ENCODE peak calls at places on chromosomes 11 and 22, in ten cellular contexts. R, Q, X, O, F, L, G, M, A and J are unnamed samples.
A peak's percentile ranks its signal among the peaks of the same experiment; 100 is the strongest.

GRCh38 chr11:113447621-113448310 is 27.4 kb downstream of the DRD2 start:
- DNase-seq in R (no peak), Q (no peak), X (no peak), O (peak; percentile 93), F (peak; percentile 4), L (no peak), G (no peak), M (peak; percentile 73), A (no peak), J (no peak)

GRCh38 chr11:102153082-102153481 is 42.8 kb downstream of the YAP1 start:
- DNase-seq in R (no peak), Q (no peak), X (no peak), O (no peak), F (no peak), L (no peak), G (no peak), M (no peak), A (no peak), J (no peak)

GRCh38 chr11:97610000-97610399 is 1220.2 kb downstream of the JRKL start:
- DNase-seq in R (no peak), Q (no peak), X (no peak), O (no peak), F (peak; percentile 44), L (no peak), G (no peak), M (no peak), A (no peak), J (peak; percentile 52)

GRCh38 chr11:33716236-33716635 is 15.6 kb upstream of the C11orf91 start:
- DNase-seq in R (no peak), Q (no peak), X (no peak), O (peak; percentile 80), F (peak; percentile 65), L (no peak), G (no peak), M (peak; percentile 54), A (no peak), J (peak; percentile 69)

GRCh38 chr11:45599161-45599943 is 66.1 kb downstream of the CHST1 start:
- DNase-seq in R (no peak), Q (no peak), X (no peak), O (no peak), F (no peak), L (no peak), G (no peak), M (no peak), A (no peak), J (no peak)

GRCh38 chr11:79393362-79394043 is 47.3 kb downstream of the TENM4 start:
- DNase-seq in R (no peak), Q (no peak), X (no peak), O (no peak), F (no peak), L (no peak), G (no peak), M (peak; percentile 31), A (peak; percentile 48), J (no peak)

GRCh38 chr11:72423840-72424239 is 10.5 kb downstream of the CLPB start:
- DNase-seq in R (no peak), Q (no peak), X (no peak), O (no peak), F (no peak), L (no peak), G (no peak), M (no peak), A (no peak), J (no peak)

GRCh38 chr11:70577258-70577603 is 178.9 kb downstream of the CTTN start:
- DNase-seq in R (no peak), Q (no peak), X (no peak), O (no peak), F (no peak), L (no peak), G (no peak), M (no peak), A (no peak), J (no peak)

GRCh38 chr11:101478587-101479375 is 105.0 kb downstream of the TRPC6 start:
- DNase-seq in R (no peak), Q (no peak), X (no peak), O (peak; percentile 73), F (no peak), L (no peak), G (no peak), M (no peak), A (no peak), J (no peak)

GRCh38 chr11:44199298-44199697 is 103.8 kb downstream of the EXT2 start:
- DNase-seq in R (no peak), Q (no peak), X (peak; percentile 37), O (no peak), F (no peak), L (no peak), G (no peak), M (no peak), A (peak; percentile 27), J (no peak)

GRCh38 chr11:132576706-132577105 is 955.6 kb downstream of the OPCML start:
- DNase-seq in R (no peak), Q (no peak), X (no peak), O (peak; percentile 61), F (peak; percentile 40), L (peak; percentile 82), G (no peak), M (peak; percentile 97), A (peak; percentile 9), J (no peak)

GRCh38 chr11:123449436-123449835 is 19.4 kb downstream of the GRAMD1B start:
- DNase-seq in R (no peak), Q (no peak), X (no peak), O (no peak), F (no peak), L (no peak), G (no peak), M (no peak), A (no peak), J (no peak)

GRCh38 chr11:7072401-7073028 is 16.3 kb upstream of the RBMXL2 start:
- DNase-seq in R (no peak), Q (no peak), X (peak; percentile 20), O (no peak), F (no peak), L (no peak), G (no peak), M (no peak), A (no peak), J (no peak)

GRCh38 chr11:21514298-21514697 is 678.6 kb upstream of the ANO5 start:
- DNase-seq in R (no peak), Q (peak; percentile 3), X (no peak), O (no peak), F (peak; percentile 54), L (no peak), G (no peak), M (no peak), A (peak; percentile 18), J (peak; percentile 73)

GRCh38 chr11:4826425-4826824 is 5.3 kb downstream of the OR51F2 start:
- DNase-seq in R (no peak), Q (no peak), X (no peak), O (no peak), F (peak; percentile 33), L (no peak), G (no peak), M (no peak), A (no peak), J (no peak)

GRCh38 chr22:28395920-28396447 is 283.7 kb downstream of the TTC28 start:
- DNase-seq in R (no peak), Q (no peak), X (no peak), O (no peak), F (no peak), L (no peak), G (no peak), M (peak; percentile 81), A (no peak), J (no peak)

GRCh38 chr11:1810761-1811160 is 24.0 kb upstream of the SYT8 start:
- DNase-seq in R (no peak), Q (no peak), X (no peak), O (no peak), F (no peak), L (no peak), G (no peak), M (no peak), A (no peak), J (no peak)